ENCODE peak calls at places on chromosomes 3 and 15, in seven cellular contexts. One of them, this sample, is unnamed.

GRCh38 chr3:172259191-172259590 is 189.1 kb downstream of the GHSR start:
- DNase-seq in tibial nerve: no peak
- DNase-seq in left ventricle myocardium inferior: no peak
- DNase-seq in A549: no peak
- DNase-seq in AG04450: no peak
- DNase-seq in lung: no peak
- DNase-seq in thoracic aorta: no peak
- DNase-seq in this sample: no peak

GRCh38 chr3:106825962-106826605 is 551.2 kb upstream of the CCDC54 start:
- DNase-seq in tibial nerve: no peak
- DNase-seq in left ventricle myocardium inferior: no peak
- DNase-seq in A549: no peak
- DNase-seq in AG04450: peak; percentile 51
- DNase-seq in lung: no peak
- DNase-seq in thoracic aorta: no peak
- DNase-seq in this sample: no peak

GRCh38 chr15:93028632-93029612 is 60.1 kb downstream of the RGMA start:
- DNase-seq in tibial nerve: peak; percentile 65
- DNase-seq in left ventricle myocardium inferior: peak; percentile 84
- DNase-seq in A549: no peak
- DNase-seq in AG04450: peak; percentile 77
- DNase-seq in lung: peak; percentile 89
- DNase-seq in thoracic aorta: peak; percentile 77
- DNase-seq in this sample: peak; percentile 68

GRCh38 chr15:68729789-68730201 is 90.9 kb downstream of the ANP32A start:
- DNase-seq in tibial nerve: no peak
- DNase-seq in left ventricle myocardium inferior: peak; percentile 46
- DNase-seq in A549: no peak
- DNase-seq in AG04450: no peak
- DNase-seq in lung: no peak
- DNase-seq in thoracic aorta: no peak
- DNase-seq in this sample: no peak

GRCh38 chr15:64464271-64465005 is 4.1 kb downstream of the ZNF609 start:
- DNase-seq in tibial nerve: no peak
- DNase-seq in left ventricle myocardium inferior: no peak
- DNase-seq in A549: no peak
- DNase-seq in AG04450: no peak
- DNase-seq in lung: peak; percentile 35
- DNase-seq in thoracic aorta: no peak
- DNase-seq in this sample: no peak

GRCh38 chr3:114178770-114179368 is at the start of gene DRD3:
- DNase-seq in tibial nerve: no peak
- DNase-seq in left ventricle myocardium inferior: no peak
- DNase-seq in A549: no peak
- DNase-seq in AG04450: peak; percentile 7
- DNase-seq in lung: no peak
- DNase-seq in thoracic aorta: no peak
- DNase-seq in this sample: peak; percentile 15

GRCh38 chr3:24128195-24129005 is 183.3 kb downstream of the NR1D2 start:
- DNase-seq in tibial nerve: no peak
- DNase-seq in left ventricle myocardium inferior: no peak
- DNase-seq in A549: no peak
- DNase-seq in AG04450: no peak
- DNase-seq in lung: no peak
- DNase-seq in thoracic aorta: no peak
- DNase-seq in this sample: peak; percentile 62

GRCh38 chr15:57196865-57197264 is 179.4 kb upstream of the CGNL1 start:
- DNase-seq in tibial nerve: no peak
- DNase-seq in left ventricle myocardium inferior: no peak
- DNase-seq in A549: no peak
- DNase-seq in AG04450: no peak
- DNase-seq in lung: no peak
- DNase-seq in thoracic aorta: no peak
- DNase-seq in this sample: no peak

GRCh38 chr3:37773471-37773870 is 88.2 kb upstream of the CTDSPL start:
- DNase-seq in tibial nerve: no peak
- DNase-seq in left ventricle myocardium inferior: no peak
- DNase-seq in A549: no peak
- DNase-seq in AG04450: no peak
- DNase-seq in lung: peak; percentile 3
- DNase-seq in thoracic aorta: no peak
- DNase-seq in this sample: no peak

GRCh38 chr15:70098461-70099166 is 897 bp upstream of the TLE3 start:
- DNase-seq in tibial nerve: no peak
- DNase-seq in left ventricle myocardium inferior: peak; percentile 35
- DNase-seq in A549: peak; percentile 54
- DNase-seq in AG04450: no peak
- DNase-seq in lung: peak; percentile 49
- DNase-seq in thoracic aorta: no peak
- DNase-seq in this sample: no peak

GRCh38 chr15:60130398-60130797 is 126.3 kb downstream of the FOXB1 start:
- DNase-seq in tibial nerve: no peak
- DNase-seq in left ventricle myocardium inferior: no peak
- DNase-seq in A549: no peak
- DNase-seq in AG04450: no peak
- DNase-seq in lung: no peak
- DNase-seq in thoracic aorta: no peak
- DNase-seq in this sample: no peak

GRCh38 chr15:95196176-95196915 is 965.0 kb downstream of the MCTP2 start:
- DNase-seq in tibial nerve: no peak
- DNase-seq in left ventricle myocardium inferior: no peak
- DNase-seq in A549: no peak
- DNase-seq in AG04450: no peak
- DNase-seq in lung: no peak
- DNase-seq in thoracic aorta: no peak
- DNase-seq in this sample: no peak

GRCh38 chr3:9808345-9809037 is 1.6 kb upstream of the TTLL3 start:
- DNase-seq in tibial nerve: no peak
- DNase-seq in left ventricle myocardium inferior: no peak
- DNase-seq in A549: peak; percentile 64
- DNase-seq in AG04450: no peak
- DNase-seq in lung: no peak
- DNase-seq in thoracic aorta: no peak
- DNase-seq in this sample: no peak

GRCh38 chr3:48456466-48456865 is 9.9 kb downstream of the ATRIP start:
- DNase-seq in tibial nerve: no peak
- DNase-seq in left ventricle myocardium inferior: no peak
- DNase-seq in A549: no peak
- DNase-seq in AG04450: no peak
- DNase-seq in lung: no peak
- DNase-seq in thoracic aorta: no peak
- DNase-seq in this sample: no peak

GRCh38 chr15:43516185-43516584 is 1.2 kb upstream of the MAP1A start:
- DNase-seq in tibial nerve: no peak
- DNase-seq in left ventricle myocardium inferior: peak; percentile 57
- DNase-seq in A549: no peak
- DNase-seq in AG04450: no peak
- DNase-seq in lung: no peak
- DNase-seq in thoracic aorta: peak; percentile 33
- DNase-seq in this sample: no peak

GRCh38 chr15:101411085-101411484 is 78.4 kb downstream of the PCSK6 start:
- DNase-seq in tibial nerve: no peak
- DNase-seq in left ventricle myocardium inferior: no peak
- DNase-seq in A549: no peak
- DNase-seq in AG04450: no peak
- DNase-seq in lung: no peak
- DNase-seq in thoracic aorta: no peak
- DNase-seq in this sample: no peak

GRCh38 chr3:154786724-154787123 is 293.4 kb upstream of the MME start:
- DNase-seq in tibial nerve: no peak
- DNase-seq in left ventricle myocardium inferior: no peak
- DNase-seq in A549: no peak
- DNase-seq in AG04450: no peak
- DNase-seq in lung: no peak
- DNase-seq in thoracic aorta: no peak
- DNase-seq in this sample: no peak

GRCh38 chr3:51777985-51778384 is 1.1 kb downstream of the IQCF6 start:
- DNase-seq in tibial nerve: no peak
- DNase-seq in left ventricle myocardium inferior: peak; percentile 63
- DNase-seq in A549: no peak
- DNase-seq in AG04450: no peak
- DNase-seq in lung: peak; percentile 48
- DNase-seq in thoracic aorta: no peak
- DNase-seq in this sample: no peak

GRCh38 chr3:9279959-9280358 is 30.5 kb upstream of the SRGAP3 start:
- DNase-seq in tibial nerve: no peak
- DNase-seq in left ventricle myocardium inferior: no peak
- DNase-seq in A549: no peak
- DNase-seq in AG04450: no peak
- DNase-seq in lung: no peak
- DNase-seq in thoracic aorta: no peak
- DNase-seq in this sample: no peak

GRCh38 chr3:51282931-51283330 is 102.2 kb upstream of the MANF start:
- DNase-seq in tibial nerve: no peak
- DNase-seq in left ventricle myocardium inferior: no peak
- DNase-seq in A549: no peak
- DNase-seq in AG04450: peak; percentile 15
- DNase-seq in lung: no peak
- DNase-seq in thoracic aorta: no peak
- DNase-seq in this sample: peak; percentile 15

GRCh38 chr15:31465083-31465955 is 138.7 kb downstream of the KLF13 start:
- DNase-seq in tibial nerve: no peak
- DNase-seq in left ventricle myocardium inferior: no peak
- DNase-seq in A549: no peak
- DNase-seq in AG04450: no peak
- DNase-seq in lung: no peak
- DNase-seq in thoracic aorta: no peak
- DNase-seq in this sample: peak; percentile 88

GRCh38 chr15:78440375-78441373 is 2.7 kb downstream of the IREB2 start:
- DNase-seq in tibial nerve: no peak
- DNase-seq in left ventricle myocardium inferior: no peak
- DNase-seq in A549: no peak
- DNase-seq in AG04450: no peak
- DNase-seq in lung: no peak
- DNase-seq in thoracic aorta: no peak
- DNase-seq in this sample: no peak

GRCh38 chr3:111277226-111277625 is 205.6 kb downstream of the NECTIN3 start:
- DNase-seq in tibial nerve: no peak
- DNase-seq in left ventricle myocardium inferior: no peak
- DNase-seq in A549: no peak
- DNase-seq in AG04450: peak; percentile 29
- DNase-seq in lung: no peak
- DNase-seq in thoracic aorta: no peak
- DNase-seq in this sample: no peak

GRCh38 chr15:40308844-40309189 is 1.1 kb upstream of the PLCB2 start:
- DNase-seq in tibial nerve: no peak
- DNase-seq in left ventricle myocardium inferior: no peak
- DNase-seq in A549: no peak
- DNase-seq in AG04450: no peak
- DNase-seq in lung: peak; percentile 56
- DNase-seq in thoracic aorta: no peak
- DNase-seq in this sample: no peak

DNA sequence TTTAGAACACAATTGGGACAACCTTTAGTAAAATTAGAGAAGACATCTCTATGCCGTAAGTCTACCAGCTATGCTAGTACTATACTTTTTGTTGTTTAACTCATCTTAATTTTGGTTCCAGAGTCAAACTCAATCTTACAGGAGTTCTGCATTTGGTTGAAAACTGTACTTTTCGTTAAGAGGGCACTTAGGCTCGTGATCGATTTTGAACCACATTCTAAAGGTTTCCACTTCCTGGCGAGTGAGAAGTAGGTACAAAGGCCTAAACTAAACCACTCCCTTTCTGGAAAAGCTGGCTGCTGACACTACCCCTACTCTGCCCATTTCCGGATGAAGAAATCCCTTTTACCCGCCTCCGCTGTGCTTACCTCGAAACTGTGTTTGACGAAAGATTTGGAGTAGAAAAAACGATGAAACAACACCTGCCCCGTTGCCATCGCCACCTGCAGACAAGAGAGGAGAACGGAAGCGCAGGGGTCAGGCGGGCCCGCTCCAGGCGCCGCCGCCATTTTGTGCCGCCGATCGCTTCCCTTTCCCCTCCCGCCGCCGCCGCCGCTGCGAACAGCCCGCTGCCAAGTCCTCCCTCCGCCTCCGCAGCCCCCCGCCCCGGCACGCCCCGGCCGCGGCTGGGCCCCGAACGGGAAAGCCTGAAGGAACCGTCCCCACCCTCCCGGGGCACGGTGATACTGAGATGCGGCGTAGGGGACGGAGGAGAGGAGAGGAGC is 748 bp downstream of the CCNL1 start:
- DNase-seq in tibial nerve: no peak
- DNase-seq in left ventricle myocardium inferior: peak; percentile 65
- DNase-seq in A549: no peak
- DNase-seq in AG04450: no peak
- DNase-seq in lung: peak; percentile 69
- DNase-seq in thoracic aorta: no peak
- DNase-seq in this sample: peak; percentile 37
- TF ChIP-seq CTCF in tibial nerve: no peak
- TF ChIP-seq CTCF in left ventricle myocardium inferior: peak; percentile 1
- TF ChIP-seq CTCF in A549: no peak
- TF ChIP-seq CTCF in AG04450: peak; percentile 27
- TF ChIP-seq CTCF in lung: no peak
- TF ChIP-seq CTCF in thoracic aorta: no peak
- TF ChIP-seq CTCF in this sample: no peak

DNA sequence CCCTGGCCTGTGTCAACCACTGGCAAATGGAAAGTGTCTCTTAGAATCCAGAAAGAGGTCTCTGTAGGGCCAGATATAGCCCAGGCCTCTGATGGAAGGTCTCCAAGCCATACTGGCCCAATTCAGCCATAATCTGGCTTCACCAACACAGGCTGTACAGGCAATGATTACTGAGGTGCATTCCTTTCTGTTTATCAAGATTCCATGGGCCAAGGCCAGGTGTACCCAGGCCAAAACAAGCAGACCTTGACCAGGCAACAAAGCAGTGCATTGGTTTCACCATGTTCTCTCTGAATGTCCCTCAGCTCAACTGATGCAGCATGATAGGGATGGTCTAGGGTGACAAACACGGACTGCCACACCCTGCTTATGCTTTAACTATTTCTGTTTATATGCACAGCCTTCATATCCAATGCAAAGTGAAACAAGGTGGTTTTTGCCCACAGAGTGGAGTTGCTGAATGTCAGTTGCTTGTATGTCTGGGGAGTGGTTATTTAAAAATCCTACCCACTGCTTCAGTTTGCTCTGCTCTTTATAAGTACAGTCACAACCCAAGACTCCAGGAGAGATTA is 25.2 kb downstream of the CCNL1 start:
- DNase-seq in tibial nerve: peak; percentile 58
- DNase-seq in left ventricle myocardium inferior: no peak
- DNase-seq in A549: no peak
- DNase-seq in AG04450: no peak
- DNase-seq in lung: no peak
- DNase-seq in thoracic aorta: peak; percentile 48
- DNase-seq in this sample: no peak
- H3K27ac ChIP-seq in tibial nerve: peak overlapping the region; percentile 44
- H3K27ac ChIP-seq in left ventricle myocardium inferior: peak overlapping the region; percentile 82
- H3K27ac ChIP-seq in A549: peak overlapping the region; percentile 24
- H3K27ac ChIP-seq in AG04450: no peak overlapping the region
- H3K27ac ChIP-seq in lung: no peak overlapping the region
- H3K27ac ChIP-seq in thoracic aorta: peak overlapping the region; percentile 76
- H3K27ac ChIP-seq in this sample: peak overlapping the region; percentile 42

GRCh38 chr3:12954891-12955650 is 113.7 kb upstream of the RPL32 start:
- DNase-seq in tibial nerve: peak; percentile 65
- DNase-seq in left ventricle myocardium inferior: peak; percentile 86
- DNase-seq in A549: no peak
- DNase-seq in AG04450: no peak
- DNase-seq in lung: peak; percentile 67
- DNase-seq in thoracic aorta: peak; percentile 85
- DNase-seq in this sample: peak; percentile 26
- TF ChIP-seq CTCF in tibial nerve: no peak
- TF ChIP-seq CTCF in left ventricle myocardium inferior: peak; percentile 47
- TF ChIP-seq CTCF in A549: no peak
- TF ChIP-seq CTCF in AG04450: no peak
- TF ChIP-seq CTCF in lung: no peak
- TF ChIP-seq CTCF in thoracic aorta: no peak
- TF ChIP-seq CTCF in this sample: no peak

GRCh38 chr15:85091990-85092389 is 110.3 kb downstream of the PDE8A start:
- DNase-seq in tibial nerve: no peak
- DNase-seq in left ventricle myocardium inferior: no peak
- DNase-seq in A549: no peak
- DNase-seq in AG04450: no peak
- DNase-seq in lung: no peak
- DNase-seq in thoracic aorta: no peak
- DNase-seq in this sample: no peak
- H3K27ac ChIP-seq in tibial nerve: no peak overlapping the region
- H3K27ac ChIP-seq in left ventricle myocardium inferior: no peak overlapping the region
- H3K27ac ChIP-seq in A549: no peak overlapping the region
- H3K27ac ChIP-seq in AG04450: no peak overlapping the region
- H3K27ac ChIP-seq in lung: no peak overlapping the region
- H3K27ac ChIP-seq in thoracic aorta: no peak overlapping the region
- H3K27ac ChIP-seq in this sample: no peak overlapping the region

This sample was measured in RWPE1.